ENCODE peak calls at places on chromosomes 4 and X, in seven cellular contexts. One of them, this sample, is unnamed.

GRCh38 chrX:40154853-40155616 is 57.3 kb upstream of the BCOR start:
- DNase-seq in psoas muscle: peak
- DNase-seq in dorsolateral prefrontal cortex: no peak
- DNase-seq in A549: peak
- DNase-seq in fibroblast of pulmonary artery: peak
- DNase-seq in GM12865: peak
- DNase-seq in AG09309: no peak
- DNase-seq in this sample: peak

GRCh38 chrX:42093756-42094155 is 170.4 kb upstream of the CASK start:
- DNase-seq in psoas muscle: no peak
- DNase-seq in A549: no peak
- DNase-seq in AG09309: no peak
- DNase-seq in GM12865: peak
- DNase-seq in dorsolateral prefrontal cortex: no peak
- DNase-seq in fibroblast of pulmonary artery: peak
- DNase-seq in this sample: no peak

GRCh38 chrX:125150231-125150630 is 169.4 kb upstream of the TEX13C start:
- DNase-seq in psoas muscle: no peak
- DNase-seq in AG09309: no peak
- DNase-seq in A549: no peak
- DNase-seq in dorsolateral prefrontal cortex: no peak
- DNase-seq in fibroblast of pulmonary artery: no peak
- DNase-seq in GM12865: no peak
- DNase-seq in this sample: no peak

GRCh38 chr4:3860913-3861636 is 94.9 kb downstream of the ADRA2C start:
- DNase-seq in A549: no peak
- DNase-seq in psoas muscle: no peak
- DNase-seq in GM12865: no peak
- DNase-seq in dorsolateral prefrontal cortex: no peak
- DNase-seq in AG09309: no peak
- DNase-seq in fibroblast of pulmonary artery: no peak
- DNase-seq in this sample: no peak

GRCh38 chr4:8559524-8560264 is 20.5 kb upstream of the GPR78 start:
- DNase-seq in AG09309: no peak
- DNase-seq in fibroblast of pulmonary artery: no peak
- DNase-seq in GM12865: no peak
- DNase-seq in psoas muscle: no peak
- DNase-seq in A549: no peak
- DNase-seq in dorsolateral prefrontal cortex: peak
- DNase-seq in this sample: no peak

GRCh38 chr4:1210241-1210841 is 38.0 kb upstream of the SPON2 start:
- DNase-seq in psoas muscle: peak
- DNase-seq in A549: no peak
- DNase-seq in AG09309: no peak
- DNase-seq in GM12865: no peak
- DNase-seq in dorsolateral prefrontal cortex: peak
- DNase-seq in fibroblast of pulmonary artery: no peak
- DNase-seq in this sample: no peak

GRCh38 chr4:8225704-8226443 is 26.8 kb downstream of the SH3TC1 start:
- DNase-seq in fibroblast of pulmonary artery: no peak
- DNase-seq in psoas muscle: no peak
- DNase-seq in dorsolateral prefrontal cortex: no peak
- DNase-seq in AG09309: no peak
- DNase-seq in GM12865: no peak
- DNase-seq in A549: peak
- DNase-seq in this sample: no peak

GRCh38 chr4:8847764-8848163 is 23.9 kb downstream of the HMX1 start:
- DNase-seq in dorsolateral prefrontal cortex: no peak
- DNase-seq in psoas muscle: no peak
- DNase-seq in GM12865: no peak
- DNase-seq in fibroblast of pulmonary artery: no peak
- DNase-seq in A549: no peak
- DNase-seq in AG09309: no peak
- DNase-seq in this sample: no peak

GRCh38 chr4:48042979-48043461 is 26.4 kb downstream of the NIPAL1 start:
- DNase-seq in fibroblast of pulmonary artery: no peak
- DNase-seq in AG09309: no peak
- DNase-seq in GM12865: peak
- DNase-seq in A549: no peak
- DNase-seq in dorsolateral prefrontal cortex: no peak
- DNase-seq in psoas muscle: no peak
- DNase-seq in this sample: no peak

GRCh38 chr4:145779319-145779801 is 99.4 kb downstream of the C4orf51 start:
- DNase-seq in AG09309: no peak
- DNase-seq in GM12865: no peak
- DNase-seq in psoas muscle: no peak
- DNase-seq in dorsolateral prefrontal cortex: no peak
- DNase-seq in A549: no peak
- DNase-seq in fibroblast of pulmonary artery: no peak
- DNase-seq in this sample: no peak

GRCh38 chr4:151583188-151583587 is 174.2 kb downstream of the FHIP1A start:
- DNase-seq in psoas muscle: no peak
- DNase-seq in GM12865: no peak
- DNase-seq in AG09309: no peak
- DNase-seq in dorsolateral prefrontal cortex: no peak
- DNase-seq in fibroblast of pulmonary artery: no peak
- DNase-seq in A549: no peak
- DNase-seq in this sample: no peak

GRCh38 chr4:18689308-18689915 is 667.9 kb upstream of the LCORL start:
- DNase-seq in A549: peak
- DNase-seq in dorsolateral prefrontal cortex: no peak
- DNase-seq in AG09309: peak
- DNase-seq in GM12865: peak
- DNase-seq in fibroblast of pulmonary artery: peak
- DNase-seq in psoas muscle: no peak
- DNase-seq in this sample: peak

GRCh38 chr4:13590766-13591165 is 36.8 kb downstream of the BOD1L1 start:
- DNase-seq in AG09309: no peak
- DNase-seq in GM12865: no peak
- DNase-seq in fibroblast of pulmonary artery: no peak
- DNase-seq in dorsolateral prefrontal cortex: no peak
- DNase-seq in A549: no peak
- DNase-seq in psoas muscle: no peak
- DNase-seq in this sample: no peak

GRCh38 chr4:64539234-64539849 is 130.1 kb upstream of the TECRL start:
- DNase-seq in psoas muscle: no peak
- DNase-seq in fibroblast of pulmonary artery: peak
- DNase-seq in dorsolateral prefrontal cortex: no peak
- DNase-seq in GM12865: peak
- DNase-seq in AG09309: peak
- DNase-seq in A549: peak
- DNase-seq in this sample: peak

GRCh38 chr4:102623622-102624021 is 122.5 kb downstream of the NFKB1 start:
- DNase-seq in GM12865: no peak
- DNase-seq in AG09309: no peak
- DNase-seq in dorsolateral prefrontal cortex: no peak
- DNase-seq in psoas muscle: no peak
- DNase-seq in fibroblast of pulmonary artery: peak
- DNase-seq in A549: peak
- DNase-seq in this sample: no peak

GRCh38 chr4:159455675-159456235 is 352.9 kb downstream of the RAPGEF2 start:
- DNase-seq in psoas muscle: no peak
- DNase-seq in GM12865: peak
- DNase-seq in AG09309: no peak
- DNase-seq in A549: peak
- DNase-seq in fibroblast of pulmonary artery: peak
- DNase-seq in dorsolateral prefrontal cortex: no peak
- DNase-seq in this sample: peak

GRCh38 chr4:167150587-167150986 is 83.7 kb downstream of the SPOCK3 start:
- DNase-seq in psoas muscle: no peak
- DNase-seq in dorsolateral prefrontal cortex: no peak
- DNase-seq in AG09309: no peak
- DNase-seq in fibroblast of pulmonary artery: no peak
- DNase-seq in GM12865: no peak
- DNase-seq in A549: no peak
- DNase-seq in this sample: no peak

GRCh38 chr4:25767877-25768475 is 94.8 kb downstream of the SEL1L3 start:
- DNase-seq in A549: peak
- DNase-seq in GM12865: peak
- DNase-seq in fibroblast of pulmonary artery: peak
- DNase-seq in dorsolateral prefrontal cortex: peak
- DNase-seq in AG09309: peak
- DNase-seq in psoas muscle: peak
- DNase-seq in this sample: no peak

GRCh38 chrX:129654652-129655546 is at the start of gene APLN:
- DNase-seq in GM12865: peak
- DNase-seq in A549: no peak
- DNase-seq in AG09309: no peak
- DNase-seq in psoas muscle: peak
- DNase-seq in fibroblast of pulmonary artery: peak
- DNase-seq in dorsolateral prefrontal cortex: no peak
- DNase-seq in this sample: peak

GRCh38 chr4:149031399-149031798 is 589.2 kb upstream of the NR3C2 start:
- DNase-seq in GM12865: peak
- DNase-seq in psoas muscle: no peak
- DNase-seq in AG09309: no peak
- DNase-seq in dorsolateral prefrontal cortex: no peak
- DNase-seq in A549: no peak
- DNase-seq in fibroblast of pulmonary artery: peak
- DNase-seq in this sample: peak

GRCh38 chr4:86307432-86307831 is 52.4 kb downstream of the MAPK10 start:
- DNase-seq in dorsolateral prefrontal cortex: no peak
- DNase-seq in fibroblast of pulmonary artery: peak
- DNase-seq in GM12865: no peak
- DNase-seq in psoas muscle: no peak
- DNase-seq in A549: no peak
- DNase-seq in AG09309: no peak
- DNase-seq in this sample: no peak

GRCh38 chrX:100946521-100946920 is 17.8 kb upstream of the XKRX start:
- DNase-seq in AG09309: no peak
- DNase-seq in GM12865: no peak
- DNase-seq in A549: no peak
- DNase-seq in fibroblast of pulmonary artery: peak
- DNase-seq in psoas muscle: no peak
- DNase-seq in dorsolateral prefrontal cortex: no peak
- DNase-seq in this sample: no peak

GRCh38 chr4:113350576-113350975 is 301.1 kb downstream of the ANK2 start:
- DNase-seq in GM12865: peak
- DNase-seq in A549: no peak
- DNase-seq in dorsolateral prefrontal cortex: no peak
- DNase-seq in AG09309: no peak
- DNase-seq in psoas muscle: no peak
- DNase-seq in fibroblast of pulmonary artery: no peak
- DNase-seq in this sample: no peak

GRCh38 chr4:3135155-3136011 is 60.9 kb downstream of the HTT start:
- DNase-seq in psoas muscle: no peak
- DNase-seq in AG09309: no peak
- DNase-seq in fibroblast of pulmonary artery: peak
- DNase-seq in GM12865: no peak
- DNase-seq in A549: no peak
- DNase-seq in dorsolateral prefrontal cortex: no peak
- DNase-seq in this sample: no peak

GRCh38 chr4:174828845-174829701 is at the start of gene GLRA3:
- DNase-seq in AG09309: no peak
- DNase-seq in psoas muscle: peak
- DNase-seq in GM12865: peak
- DNase-seq in dorsolateral prefrontal cortex: peak
- DNase-seq in fibroblast of pulmonary artery: peak
- DNase-seq in A549: peak
- DNase-seq in this sample: peak

GRCh38 chr4:36551697-36552214 is 270.3 kb downstream of the DTHD1 start:
- DNase-seq in AG09309: no peak
- DNase-seq in fibroblast of pulmonary artery: no peak
- DNase-seq in psoas muscle: no peak
- DNase-seq in dorsolateral prefrontal cortex: no peak
- DNase-seq in A549: no peak
- DNase-seq in GM12865: peak
- DNase-seq in this sample: no peak

GRCh38 chr4:152014280-152014679 is 253.5 kb upstream of the GATB start:
- DNase-seq in psoas muscle: no peak
- DNase-seq in fibroblast of pulmonary artery: no peak
- DNase-seq in A549: no peak
- DNase-seq in GM12865: peak
- DNase-seq in AG09309: no peak
- DNase-seq in dorsolateral prefrontal cortex: no peak
- DNase-seq in this sample: peak

GRCh38 chr4:41575665-41576064 is 37.7 kb downstream of the LIMCH1 start:
- DNase-seq in dorsolateral prefrontal cortex: no peak
- DNase-seq in GM12865: no peak
- DNase-seq in fibroblast of pulmonary artery: no peak
- DNase-seq in AG09309: no peak
- DNase-seq in A549: no peak
- DNase-seq in psoas muscle: no peak
- DNase-seq in this sample: no peak
- TF ChIP-seq CTCF in dorsolateral prefrontal cortex: no peak
- TF ChIP-seq CTCF in GM12865: no peak
- TF ChIP-seq CTCF in fibroblast of pulmonary artery: no peak
- TF ChIP-seq CTCF in AG09309: no peak
- TF ChIP-seq CTCF in A549: no peak
- TF ChIP-seq CTCF in psoas muscle: no peak
- TF ChIP-seq CTCF in this sample: no peak

DNA sequence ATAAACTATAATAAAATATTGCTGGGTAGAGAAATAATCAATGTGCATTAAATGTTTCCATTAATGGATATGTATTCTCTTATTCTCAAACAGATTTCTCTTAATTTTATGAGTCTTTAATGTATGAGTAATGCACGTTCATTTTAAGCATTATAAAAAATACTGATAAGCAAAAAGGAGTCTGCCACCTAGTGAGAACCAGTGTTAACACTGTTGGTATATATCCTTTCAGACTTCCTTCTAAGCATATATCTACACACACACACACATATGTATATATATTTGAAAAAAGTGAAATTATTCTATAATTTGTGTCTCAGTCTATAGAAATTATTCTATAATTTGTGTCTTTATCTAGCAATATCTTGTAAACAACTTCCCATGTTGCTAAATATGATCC is 49.9 kb upstream of the MTMR1 start:
- DNase-seq in AG09309: no peak
- DNase-seq in dorsolateral prefrontal cortex: no peak
- DNase-seq in fibroblast of pulmonary artery: peak
- DNase-seq in psoas muscle: no peak
- DNase-seq in GM12865: no peak
- DNase-seq in A549: no peak
- DNase-seq in this sample: no peak
- TF ChIP-seq CTCF in AG09309: no peak
- TF ChIP-seq CTCF in dorsolateral prefrontal cortex: peak
- TF ChIP-seq CTCF in fibroblast of pulmonary artery: peak
- TF ChIP-seq CTCF in psoas muscle: no peak
- TF ChIP-seq CTCF in GM12865: no peak
- TF ChIP-seq CTCF in A549: peak
- TF ChIP-seq CTCF in this sample: no peak

DNA sequence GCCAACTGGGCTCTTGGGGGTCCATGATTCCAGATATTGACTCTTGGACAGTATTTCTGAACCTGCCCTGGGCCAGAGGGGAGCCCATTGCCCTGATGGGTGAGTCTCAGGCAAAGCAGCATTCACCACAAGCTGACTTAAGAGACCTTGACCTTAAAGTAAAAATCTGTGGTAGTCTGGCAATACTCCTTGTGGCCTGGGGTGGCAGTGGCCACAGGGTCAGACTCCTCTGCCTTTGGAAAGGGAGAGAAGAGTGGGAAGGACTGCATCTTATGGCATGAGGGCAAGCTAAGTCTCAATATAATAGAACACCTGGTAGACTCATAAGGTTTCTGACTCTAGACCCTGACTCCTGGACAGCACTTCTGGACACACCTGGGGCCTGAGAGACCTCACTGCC is 340.3 kb upstream of the MAD2L1 start:
- DNase-seq in A549: no peak
- DNase-seq in AG09309: no peak
- DNase-seq in GM12865: no peak
- DNase-seq in psoas muscle: no peak
- DNase-seq in fibroblast of pulmonary artery: no peak
- DNase-seq in dorsolateral prefrontal cortex: no peak
- DNase-seq in this sample: no peak
- TF ChIP-seq CTCF in A549: no peak
- TF ChIP-seq CTCF in AG09309: no peak
- TF ChIP-seq CTCF in GM12865: no peak
- TF ChIP-seq CTCF in psoas muscle: no peak
- TF ChIP-seq CTCF in fibroblast of pulmonary artery: no peak
- TF ChIP-seq CTCF in dorsolateral prefrontal cortex: no peak
- TF ChIP-seq CTCF in this sample: no peak

GRCh38 chrX:47958943-47959342 is 44.8 kb downstream of the ZNF182 start:
- DNase-seq in AG09309: no peak
- DNase-seq in dorsolateral prefrontal cortex: no peak
- DNase-seq in GM12865: no peak
- DNase-seq in fibroblast of pulmonary artery: peak
- DNase-seq in A549: no peak
- DNase-seq in psoas muscle: no peak
- DNase-seq in this sample: peak
- TF ChIP-seq CTCF in AG09309: peak
- TF ChIP-seq CTCF in dorsolateral prefrontal cortex: no peak
- TF ChIP-seq CTCF in GM12865: peak
- TF ChIP-seq CTCF in fibroblast of pulmonary artery: peak
- TF ChIP-seq CTCF in A549: no peak
- TF ChIP-seq CTCF in psoas muscle: no peak
- TF ChIP-seq CTCF in this sample: no peak